ENCODE peak calls at places on chromosomes 6 and 20, in five cellular contexts. One of them, this sample, is unnamed.

GRCh38 chr6:35043381-35043780 is 97.8 kb downstream of the TCP11 start:
- DNase-seq in cardiac muscle cell: no peak
- DNase-seq in OCI-LY7: no peak
- DNase-seq in pancreas: no peak
- DNase-seq in esophagus squamous epithelium: no peak
- DNase-seq in this sample: no peak

GRCh38 chr20:47466193-47466592 is 35.5 kb upstream of the NCOA3 start:
- DNase-seq in esophagus squamous epithelium: no peak
- DNase-seq in OCI-LY7: no peak
- DNase-seq in cardiac muscle cell: peak; percentile 57
- DNase-seq in pancreas: no peak
- DNase-seq in this sample: no peak

GRCh38 chr20:46054606-46055005 is 25.6 kb downstream of the SLC12A5 start:
- DNase-seq in esophagus squamous epithelium: no peak
- DNase-seq in OCI-LY7: no peak
- DNase-seq in cardiac muscle cell: no peak
- DNase-seq in pancreas: no peak
- DNase-seq in this sample: no peak

GRCh38 chr6:36049582-36049981 is 22.0 kb downstream of the MAPK14 start:
- DNase-seq in esophagus squamous epithelium: no peak
- DNase-seq in cardiac muscle cell: no peak
- DNase-seq in pancreas: no peak
- DNase-seq in OCI-LY7: no peak
- DNase-seq in this sample: no peak

GRCh38 chr20:14761903-14762302 is 424.5 kb upstream of the FLRT3 start:
- DNase-seq in esophagus squamous epithelium: no peak
- DNase-seq in cardiac muscle cell: no peak
- DNase-seq in pancreas: no peak
- DNase-seq in OCI-LY7: no peak
- DNase-seq in this sample: no peak

GRCh38 chr20:5835234-5835845 is 85.1 kb downstream of the SHLD1 start:
- DNase-seq in cardiac muscle cell: peak; percentile 60
- DNase-seq in esophagus squamous epithelium: no peak
- DNase-seq in OCI-LY7: no peak
- DNase-seq in pancreas: peak; percentile 50
- DNase-seq in this sample: peak; percentile 64

GRCh38 chr6:36423101-36423824 is 19.4 kb downstream of the PXT1 start:
- DNase-seq in pancreas: peak; percentile 98
- DNase-seq in esophagus squamous epithelium: peak; percentile 96
- DNase-seq in OCI-LY7: peak; percentile 99
- DNase-seq in cardiac muscle cell: peak; percentile 99
- DNase-seq in this sample: peak; percentile 98

GRCh38 chr20:1326031-1326930 is 2.7 kb downstream of the SDCBP2 start:
- DNase-seq in esophagus squamous epithelium: no peak
- DNase-seq in pancreas: no peak
- DNase-seq in OCI-LY7: no peak
- DNase-seq in cardiac muscle cell: peak; percentile 68
- DNase-seq in this sample: peak; percentile 76

GRCh38 chr6:126308367-126308766 is 31.5 kb upstream of the CENPW start:
- DNase-seq in OCI-LY7: no peak
- DNase-seq in pancreas: no peak
- DNase-seq in esophagus squamous epithelium: no peak
- DNase-seq in cardiac muscle cell: no peak
- DNase-seq in this sample: no peak

GRCh38 chr6:32941412-32941784 is 570 bp upstream of the HLA-DMB start:
- DNase-seq in OCI-LY7: peak; percentile 93
- DNase-seq in esophagus squamous epithelium: no peak
- DNase-seq in pancreas: no peak
- DNase-seq in cardiac muscle cell: no peak
- DNase-seq in this sample: no peak

GRCh38 chr20:24916412-24916811 is 32.7 kb upstream of the CST7 start:
- DNase-seq in pancreas: no peak
- DNase-seq in OCI-LY7: no peak
- DNase-seq in cardiac muscle cell: no peak
- DNase-seq in esophagus squamous epithelium: no peak
- DNase-seq in this sample: no peak

GRCh38 chr20:45779011-45779915 is 12.4 kb downstream of the WFDC3 start:
- DNase-seq in cardiac muscle cell: peak; percentile 98
- DNase-seq in esophagus squamous epithelium: no peak
- DNase-seq in pancreas: peak; percentile 92
- DNase-seq in OCI-LY7: no peak
- DNase-seq in this sample: peak; percentile 97

GRCh38 chr6:10465633-10466499 is 51.0 kb upstream of the TFAP2A start:
- DNase-seq in OCI-LY7: peak; percentile 55
- DNase-seq in esophagus squamous epithelium: no peak
- DNase-seq in cardiac muscle cell: peak; percentile 43
- DNase-seq in pancreas: no peak
- DNase-seq in this sample: peak; percentile 45

GRCh38 chr20:24960302-24960801 is 11.3 kb downstream of the CST7 start:
- DNase-seq in cardiac muscle cell: no peak
- DNase-seq in OCI-LY7: no peak
- DNase-seq in pancreas: peak; percentile 6
- DNase-seq in esophagus squamous epithelium: no peak
- DNase-seq in this sample: no peak

GRCh38 chr20:7879883-7880282 is 60.4 kb downstream of the HAO1 start:
- DNase-seq in OCI-LY7: no peak
- DNase-seq in esophagus squamous epithelium: no peak
- DNase-seq in cardiac muscle cell: peak; percentile 37
- DNase-seq in pancreas: no peak
- DNase-seq in this sample: peak; percentile 39

GRCh38 chr6:32819729-32820128 is 2.9 kb upstream of the HLA-DOB start:
- DNase-seq in pancreas: no peak
- DNase-seq in OCI-LY7: no peak
- DNase-seq in cardiac muscle cell: peak; percentile 56
- DNase-seq in esophagus squamous epithelium: no peak
- DNase-seq in this sample: peak; percentile 38

GRCh38 chr6:148969679-148970078 is 222.8 kb downstream of the UST start:
- DNase-seq in OCI-LY7: no peak
- DNase-seq in esophagus squamous epithelium: no peak
- DNase-seq in cardiac muscle cell: peak; percentile 33
- DNase-seq in pancreas: no peak
- DNase-seq in this sample: no peak

GRCh38 chr6:43979525-43979924 is 147.7 kb downstream of the MRPL14 start:
- DNase-seq in OCI-LY7: no peak
- DNase-seq in cardiac muscle cell: no peak
- DNase-seq in esophagus squamous epithelium: no peak
- DNase-seq in pancreas: no peak
- DNase-seq in this sample: no peak

DNA sequence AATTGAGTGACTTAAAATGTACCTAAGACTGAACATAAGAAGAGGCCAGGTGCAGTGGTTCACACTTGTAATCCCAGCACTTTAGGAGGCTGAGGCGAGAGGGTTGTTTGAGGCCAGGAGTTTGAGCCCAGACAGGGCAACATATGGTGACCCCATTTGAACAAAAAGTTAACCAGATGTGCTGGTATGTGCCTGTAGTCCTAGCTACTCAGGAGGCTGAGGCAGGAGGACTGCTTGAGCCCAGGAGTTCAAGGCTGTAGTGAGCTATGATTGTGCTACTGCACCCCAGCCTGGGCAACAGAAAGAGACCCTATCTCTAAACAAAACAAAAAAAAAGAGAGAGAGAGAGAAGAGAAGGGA is 10.1 kb upstream of the PAQR8 start:
- DNase-seq in OCI-LY7: no peak
- DNase-seq in pancreas: no peak
- DNase-seq in esophagus squamous epithelium: no peak
- DNase-seq in cardiac muscle cell: no peak
- DNase-seq in this sample: no peak
- TF ChIP-seq CTCF in OCI-LY7: no peak
- TF ChIP-seq CTCF in pancreas: no peak
- TF ChIP-seq CTCF in esophagus squamous epithelium: no peak
- TF ChIP-seq CTCF in cardiac muscle cell: no peak
- TF ChIP-seq CTCF in this sample: no peak

DNA sequence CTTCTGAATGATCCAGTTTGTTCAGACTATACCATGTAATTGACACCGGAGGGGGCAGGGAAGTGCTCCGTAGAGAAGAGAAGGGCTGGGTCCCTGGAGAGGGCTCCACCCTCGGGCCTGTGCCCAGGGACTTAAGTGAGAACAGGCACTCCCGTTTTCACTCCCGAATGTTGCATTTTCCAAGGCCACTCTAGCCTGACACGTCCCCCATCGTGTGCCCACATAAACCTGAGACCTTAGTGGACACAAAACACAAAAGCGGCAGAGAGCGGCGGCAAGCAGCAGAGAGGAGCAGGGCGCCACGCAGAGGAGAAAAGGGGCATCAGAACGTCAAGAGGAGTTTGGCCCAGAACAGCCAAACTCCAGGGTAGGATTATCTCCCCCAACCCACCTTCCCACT is 1405.1 kb downstream of the GRIK2 start:
- DNase-seq in esophagus squamous epithelium: no peak
- DNase-seq in cardiac muscle cell: no peak
- DNase-seq in pancreas: no peak
- DNase-seq in OCI-LY7: no peak
- DNase-seq in this sample: no peak
- H3K4me3 ChIP-seq in esophagus squamous epithelium: no peak overlapping the region
- H3K4me3 ChIP-seq in cardiac muscle cell: peak overlapping the region; percentile 20
- H3K4me3 ChIP-seq in pancreas: no peak overlapping the region
- H3K4me3 ChIP-seq in OCI-LY7: no peak overlapping the region
- H3K4me3 ChIP-seq in this sample: no peak overlapping the region

GRCh38 chr6:133360194-133360593 is 119.0 kb downstream of the EYA4 start:
- DNase-seq in esophagus squamous epithelium: no peak
- DNase-seq in OCI-LY7: no peak
- DNase-seq in pancreas: no peak
- DNase-seq in cardiac muscle cell: no peak
- DNase-seq in this sample: no peak
- TF ChIP-seq CTCF in esophagus squamous epithelium: no peak
- TF ChIP-seq CTCF in OCI-LY7: no peak
- TF ChIP-seq CTCF in pancreas: no peak
- TF ChIP-seq CTCF in cardiac muscle cell: no peak
- TF ChIP-seq CTCF in this sample: no peak

DNA sequence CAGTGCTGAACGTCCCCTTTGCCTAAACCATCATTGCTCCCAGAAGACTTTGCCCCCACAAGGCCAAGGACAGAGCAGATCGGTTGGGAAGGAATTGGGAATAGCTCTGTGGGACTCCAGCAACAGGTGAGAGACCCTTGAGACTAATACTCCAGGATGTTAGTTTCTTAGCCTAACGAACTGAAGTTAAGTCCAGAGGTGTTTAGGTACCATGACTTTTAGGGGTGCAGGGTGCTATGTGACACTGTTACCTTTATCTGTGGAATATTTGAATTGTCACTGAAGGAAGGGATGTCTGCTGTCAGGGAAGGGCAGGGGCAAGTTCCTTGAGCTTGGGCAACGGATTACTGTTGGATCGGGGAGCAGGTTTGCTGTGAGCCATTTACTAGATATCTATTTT is 1.9 kb downstream of the BLCAP start:
- DNase-seq in OCI-LY7: no peak
- DNase-seq in pancreas: no peak
- DNase-seq in cardiac muscle cell: no peak
- DNase-seq in esophagus squamous epithelium: no peak
- DNase-seq in this sample: no peak
- H3K4me3 ChIP-seq in OCI-LY7: peak overlapping the region; percentile 81
- H3K4me3 ChIP-seq in pancreas: no peak overlapping the region
- H3K4me3 ChIP-seq in cardiac muscle cell: peak overlapping the region; percentile 79
- H3K4me3 ChIP-seq in esophagus squamous epithelium: peak overlapping the region; percentile 98
- H3K4me3 ChIP-seq in this sample: peak overlapping the region; percentile 98

GRCh38 chr20:63117661-63118302 is 98.1 kb downstream of the YTHDF1 start:
- DNase-seq in esophagus squamous epithelium: no peak
- DNase-seq in OCI-LY7: no peak
- DNase-seq in pancreas: no peak
- DNase-seq in cardiac muscle cell: no peak
- DNase-seq in this sample: no peak

GRCh38 chr20:63115651-63116411 is 100.1 kb downstream of the YTHDF1 start:
- DNase-seq in pancreas: no peak
- DNase-seq in OCI-LY7: no peak
- DNase-seq in cardiac muscle cell: no peak
- DNase-seq in esophagus squamous epithelium: no peak
- DNase-seq in this sample: no peak

GRCh38 chr20:63116412-63117106 is 99.4 kb downstream of the YTHDF1 start:
- DNase-seq in esophagus squamous epithelium: no peak
- DNase-seq in OCI-LY7: no peak
- DNase-seq in cardiac muscle cell: peak; percentile 35
- DNase-seq in pancreas: no peak
- DNase-seq in this sample: peak; percentile 18

GRCh38 chr20:63118303-63118670 is 97.6 kb downstream of the YTHDF1 start:
- DNase-seq in OCI-LY7: no peak
- DNase-seq in esophagus squamous epithelium: no peak
- DNase-seq in cardiac muscle cell: no peak
- DNase-seq in pancreas: no peak
- DNase-seq in this sample: no peak

GRCh38 chr20:63117151-63117550 is 98.8 kb downstream of the YTHDF1 start:
- DNase-seq in OCI-LY7: no peak
- DNase-seq in esophagus squamous epithelium: no peak
- DNase-seq in cardiac muscle cell: no peak
- DNase-seq in pancreas: no peak
- DNase-seq in this sample: no peak
- TF ChIP-seq CTCF in OCI-LY7: no peak
- TF ChIP-seq CTCF in esophagus squamous epithelium: no peak
- TF ChIP-seq CTCF in cardiac muscle cell: no peak
- TF ChIP-seq CTCF in pancreas: no peak
- TF ChIP-seq CTCF in this sample: no peak

GRCh38 chr6:136751478-136751956 is 40.8 kb downstream of the MAP3K5 start:
- DNase-seq in esophagus squamous epithelium: no peak
- DNase-seq in OCI-LY7: peak; percentile 56
- DNase-seq in pancreas: no peak
- DNase-seq in cardiac muscle cell: no peak
- DNase-seq in this sample: no peak
- H3K4me3 ChIP-seq in esophagus squamous epithelium: no peak overlapping the region
- H3K4me3 ChIP-seq in OCI-LY7: peak overlapping the region; percentile 47
- H3K4me3 ChIP-seq in pancreas: no peak overlapping the region
- H3K4me3 ChIP-seq in cardiac muscle cell: no peak overlapping the region
- H3K4me3 ChIP-seq in this sample: no peak overlapping the region

GRCh38 chr20:60473240-60473639 is 515.0 kb downstream of the CDH26 start:
- DNase-seq in cardiac muscle cell: no peak
- DNase-seq in OCI-LY7: no peak
- DNase-seq in pancreas: no peak
- DNase-seq in esophagus squamous epithelium: no peak
- DNase-seq in this sample: no peak
- TF ChIP-seq CTCF in cardiac muscle cell: no peak
- TF ChIP-seq CTCF in OCI-LY7: no peak
- TF ChIP-seq CTCF in pancreas: no peak
- TF ChIP-seq CTCF in esophagus squamous epithelium: no peak
- TF ChIP-seq CTCF in this sample: no peak

DNA sequence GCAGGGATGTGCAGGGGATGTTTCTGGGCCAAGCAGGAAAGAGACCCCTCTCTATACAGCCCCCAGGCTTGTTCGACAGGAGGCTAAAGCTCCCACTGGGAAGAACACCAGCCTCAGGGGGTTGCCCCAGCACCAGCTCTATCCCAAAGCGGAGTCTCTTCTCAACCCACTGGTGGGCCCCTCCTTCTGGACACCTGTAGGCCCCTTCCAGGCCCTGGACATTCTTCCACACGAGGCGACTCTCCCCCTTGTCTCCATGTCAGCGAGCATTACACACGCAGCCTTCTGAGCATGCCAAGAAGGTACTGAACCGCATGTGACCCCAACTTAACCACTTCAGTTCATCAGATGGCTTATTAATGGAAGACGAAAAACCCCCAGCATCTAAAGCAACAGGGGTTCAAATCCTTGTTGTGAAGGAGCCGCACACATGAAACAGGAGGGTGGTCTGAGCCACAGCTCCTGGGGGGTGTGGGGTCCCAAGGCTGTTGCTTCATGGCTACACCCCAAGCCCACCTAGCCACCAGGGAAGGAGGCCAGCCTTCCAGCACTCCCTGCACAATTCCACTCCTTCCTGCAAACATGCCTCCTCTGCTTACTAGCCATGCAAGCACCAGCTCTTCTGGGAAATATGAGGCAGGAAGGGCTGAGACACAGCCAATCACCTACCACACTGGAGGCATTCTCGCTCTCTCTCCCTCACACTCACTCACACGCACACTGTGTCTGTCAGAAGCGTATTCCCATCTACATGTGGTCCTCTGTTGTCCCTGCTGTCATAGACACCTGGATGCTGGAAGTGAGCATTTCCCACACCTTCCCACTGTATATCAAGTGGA is 104.6 kb downstream of the NOL4L start:
- DNase-seq in pancreas: peak; percentile 18
- DNase-seq in esophagus squamous epithelium: no peak
- DNase-seq in OCI-LY7: no peak
- DNase-seq in cardiac muscle cell: no peak
- DNase-seq in this sample: no peak
- H3K4me3 ChIP-seq in pancreas: peak overlapping the region; percentile 80
- H3K4me3 ChIP-seq in esophagus squamous epithelium: peak overlapping the region; percentile 90
- H3K4me3 ChIP-seq in OCI-LY7: no peak overlapping the region
- H3K4me3 ChIP-seq in cardiac muscle cell: no peak overlapping the region
- H3K4me3 ChIP-seq in this sample: peak overlapping the region; percentile 70